ENCODE peak calls at places on chromosomes 4 and X, in eight cellular contexts. A, S, G, K, N, Y, R and E are unnamed samples.

GRCh38 chr4:108533245-108533844 is 87.0 kb upstream of the RPL34 start:
- DNase-seq in A (no peak), S (no peak), G (no peak), K (no peak), N (peak), Y (no peak), R (peak), E (no peak)

GRCh38 chrX:138710866-138711331 is 618 bp downstream of the FGF13 start:
- DNase-seq in A (no peak), S (peak), G (no peak), K (no peak), N (peak), Y (no peak), R (no peak), E (no peak)

GRCh38 chr4:122329876-122330595 is 48.8 kb upstream of the ADAD1 start:
- DNase-seq in A (peak), S (peak), G (no peak), K (no peak), N (peak), Y (peak), R (peak), E (peak)

GRCh38 chr4:165953181-165953580 is 80.1 kb downstream of the TLL1 start:
- DNase-seq in A (no peak), S (no peak), G (no peak), K (no peak), N (no peak), Y (no peak), R (no peak), E (no peak)

GRCh38 chrX:132491191-132491590 is 2.4 kb upstream of the MBNL3 start:
- DNase-seq in A (no peak), S (no peak), G (no peak), K (peak), N (no peak), Y (no peak), R (no peak), E (no peak)

GRCh38 chr4:38092701-38093100 is 132.5 kb downstream of the PTTG2 start:
- DNase-seq in A (peak), S (peak), G (no peak), K (no peak), N (peak), Y (no peak), R (peak), E (no peak)

GRCh38 chrX:143788265-143788664 is 67.7 kb upstream of the SPANXN2 start:
- DNase-seq in A (no peak), S (peak), G (peak), K (no peak), N (peak), Y (no peak), R (peak), E (no peak)

GRCh38 chr4:31917334-31917733 is 1197.2 kb downstream of the PCDH7 start:
- DNase-seq in A (no peak), S (no peak), G (no peak), K (no peak), N (no peak), Y (no peak), R (no peak), E (no peak)

GRCh38 chrX:41003501-41004286 is 81.6 kb upstream of the USP9X start:
- DNase-seq in A (no peak), S (no peak), G (no peak), K (no peak), N (no peak), Y (no peak), R (no peak), E (no peak)

GRCh38 chr4:113300384-113301011 is 251.0 kb downstream of the ANK2 start:
- DNase-seq in A (peak), S (peak), G (peak), K (no peak), N (peak), Y (peak), R (peak), E (peak)

GRCh38 chr4:56575820-56576429 is 70.3 kb downstream of the ARL9 start:
- DNase-seq in A (peak), S (peak), G (peak), K (no peak), N (peak), Y (peak), R (peak), E (peak)

GRCh38 chr4:56863441-56864129 is 42.1 kb upstream of the SPINK2 start:
- DNase-seq in A (peak), S (peak), G (no peak), K (no peak), N (peak), Y (no peak), R (peak), E (no peak)

GRCh38 chr4:168840988-168841681 is 168.9 kb downstream of the CBR4 start:
- DNase-seq in A (no peak), S (no peak), G (no peak), K (no peak), N (peak), Y (no peak), R (no peak), E (no peak)

GRCh38 chr4:79661196-79661595 is 253.2 kb upstream of the GK2 start:
- DNase-seq in A (no peak), S (no peak), G (peak), K (no peak), N (no peak), Y (no peak), R (no peak), E (no peak)

GRCh38 chrX:127459784-127460183 is 592.4 kb downstream of the ACTRT1 start:
- DNase-seq in A (no peak), S (no peak), G (no peak), K (no peak), N (no peak), Y (no peak), R (no peak), E (no peak)

GRCh38 chr4:168511780-168512467 is 15.1 kb downstream of the PALLD start:
- DNase-seq in A (no peak), S (no peak), G (no peak), K (no peak), N (no peak), Y (no peak), R (no peak), E (no peak)

GRCh38 chr4:76058888-76059426 is 15.6 kb upstream of the ART3 start:
- DNase-seq in A (no peak), S (no peak), G (no peak), K (no peak), N (no peak), Y (no peak), R (no peak), E (no peak)

GRCh38 chr4:83917572-83917971 is 381.7 kb downstream of the GPAT3 start:
- DNase-seq in A (peak), S (no peak), G (no peak), K (no peak), N (peak), Y (no peak), R (peak), E (no peak)

GRCh38 chr4:121932212-121932974 is 19.5 kb downstream of the TRPC3 start:
- DNase-seq in A (no peak), S (no peak), G (no peak), K (no peak), N (no peak), Y (no peak), R (no peak), E (no peak)

GRCh38 chr4:139085141-139085540 is 69.6 kb downstream of the NOCT start:
- DNase-seq in A (peak), S (peak), G (peak), K (no peak), N (peak), Y (peak), R (peak), E (peak)

GRCh38 chr4:130029442-130029841 is 933.5 kb downstream of the C4orf33 start:
- DNase-seq in A (no peak), S (no peak), G (no peak), K (no peak), N (no peak), Y (no peak), R (no peak), E (no peak)

GRCh38 chr4:22932326-22932725 is 239.6 kb downstream of the GBA3 start:
- DNase-seq in A (no peak), S (no peak), G (no peak), K (no peak), N (no peak), Y (no peak), R (no peak), E (no peak)

GRCh38 chr4:139808381-139809206 is 143.0 kb downstream of the MGST2 start:
- DNase-seq in A (peak), S (no peak), G (peak), K (no peak), N (peak), Y (no peak), R (no peak), E (no peak)

GRCh38 chr4:164572877-164573279 is 181.1 kb upstream of the SMIM31 start:
- DNase-seq in A (no peak), S (peak), G (peak), K (no peak), N (peak), Y (no peak), R (peak), E (no peak)

GRCh38 chr4:11073621-11074051 is 355.1 kb downstream of the HS3ST1 start:
- DNase-seq in A (no peak), S (peak), G (no peak), K (no peak), N (peak), Y (no peak), R (peak), E (no peak)

GRCh38 chr4:103306870-103307345 is 108.8 kb upstream of the CENPE start:
- DNase-seq in A (no peak), S (peak), G (no peak), K (no peak), N (no peak), Y (no peak), R (no peak), E (no peak)

GRCh38 chr4:153497091-153497531 is 31.0 kb downstream of the TMEM131L start:
- DNase-seq in A (peak), S (peak), G (peak), K (no peak), N (peak), Y (no peak), R (peak), E (peak)

GRCh38 chr4:173522160-173522873 is 7.7 kb downstream of the HAND2 start:
- DNase-seq in A (peak), S (peak), G (no peak), K (no peak), N (peak), Y (peak), R (peak), E (peak)

GRCh38 chr4:79294064-79294463 is 31.8 kb downstream of the NAA11 start:
- DNase-seq in A (no peak), S (peak), G (no peak), K (no peak), N (peak), Y (no peak), R (peak), E (no peak)

GRCh38 chr4:146051724-146052396 is 113.2 kb upstream of the ZNF827 start:
- DNase-seq in A (peak), S (peak), G (peak), K (no peak), N (peak), Y (peak), R (peak), E (peak)

GRCh38 chr4:176439611-176440010 is 119.8 kb downstream of the SPCS3 start:
- DNase-seq in A (no peak), S (no peak), G (no peak), K (no peak), N (no peak), Y (no peak), R (no peak), E (no peak)

GRCh38 chr4:17811078-17811603 is 362 bp downstream of the NCAPG start:
- DNase-seq in A (no peak), S (peak), G (no peak), K (no peak), N (peak), Y (peak), R (peak), E (peak)